ENCODE peak calls at places on chromosomes 7 and 10, in ten cellular contexts. One of them, this sample, is unnamed.

GRCh38 chr10:72523062-72523461 is 102.8 kb downstream of the MICU1 start:
- DNase-seq in activated CD4-positive, alpha-beta T cell treated with anti-CD3 and anti-CD28 coated beads, Interleukin-2, amount 50 U/mL, for 48 hours: no peak
- DNase-seq in CD4-positive, alpha-beta T cell: no peak
- DNase-seq in naive thymus-derived CD8-positive, alpha-beta T cell: no peak
- DNase-seq in stimulated activated CD8-positive, alpha-beta memory T cell treated with anti-CD3 and anti-CD28 coated beads, Interleukin-7, amount 100 ng/mL, for 4 hours: no peak
- DNase-seq in A549: no peak
- DNase-seq in activated naive CD4-positive, alpha-beta T cell: no peak
- DNase-seq in NCI-H748 treated with DMSO at 0.1 percent for 48 hours: no peak
- DNase-seq in GM12892: no peak
- DNase-seq in ACHN: no peak
- DNase-seq in this sample: no peak

GRCh38 chr7:134513169-134513752 is 14.1 kb upstream of the AKR1B10 start:
- DNase-seq in activated naive CD4-positive, alpha-beta T cell: no peak
- DNase-seq in GM12892: peak; percentile 9
- DNase-seq in ACHN: peak; percentile 76
- DNase-seq in stimulated activated CD8-positive, alpha-beta memory T cell treated with anti-CD3 and anti-CD28 coated beads, Interleukin-7, amount 100 ng/mL, for 4 hours: no peak
- DNase-seq in naive thymus-derived CD8-positive, alpha-beta T cell: no peak
- DNase-seq in CD4-positive, alpha-beta T cell: no peak
- DNase-seq in A549: peak; percentile 75
- DNase-seq in activated CD4-positive, alpha-beta T cell treated with anti-CD3 and anti-CD28 coated beads, Interleukin-2, amount 50 U/mL, for 48 hours: peak; percentile 34
- DNase-seq in NCI-H748 treated with DMSO at 0.1 percent for 48 hours: peak; percentile 20
- DNase-seq in this sample: no peak

GRCh38 chr7:39044489-39044888 is 66.8 kb downstream of the POU6F2 start:
- DNase-seq in NCI-H748 treated with DMSO at 0.1 percent for 48 hours: no peak
- DNase-seq in activated naive CD4-positive, alpha-beta T cell: no peak
- DNase-seq in naive thymus-derived CD8-positive, alpha-beta T cell: no peak
- DNase-seq in A549: no peak
- DNase-seq in GM12892: no peak
- DNase-seq in stimulated activated CD8-positive, alpha-beta memory T cell treated with anti-CD3 and anti-CD28 coated beads, Interleukin-7, amount 100 ng/mL, for 4 hours: no peak
- DNase-seq in CD4-positive, alpha-beta T cell: no peak
- DNase-seq in activated CD4-positive, alpha-beta T cell treated with anti-CD3 and anti-CD28 coated beads, Interleukin-2, amount 50 U/mL, for 48 hours: no peak
- DNase-seq in ACHN: no peak
- DNase-seq in this sample: no peak

GRCh38 chr7:30528779-30529178 is 24.1 kb upstream of the GGCT start:
- DNase-seq in GM12892: no peak
- DNase-seq in activated naive CD4-positive, alpha-beta T cell: no peak
- DNase-seq in CD4-positive, alpha-beta T cell: no peak
- DNase-seq in A549: no peak
- DNase-seq in activated CD4-positive, alpha-beta T cell treated with anti-CD3 and anti-CD28 coated beads, Interleukin-2, amount 50 U/mL, for 48 hours: no peak
- DNase-seq in ACHN: no peak
- DNase-seq in naive thymus-derived CD8-positive, alpha-beta T cell: no peak
- DNase-seq in NCI-H748 treated with DMSO at 0.1 percent for 48 hours: no peak
- DNase-seq in stimulated activated CD8-positive, alpha-beta memory T cell treated with anti-CD3 and anti-CD28 coated beads, Interleukin-7, amount 100 ng/mL, for 4 hours: no peak
- DNase-seq in this sample: no peak

GRCh38 chr10:128069351-128070051 is 56.7 kb downstream of the MKI67 start:
- DNase-seq in NCI-H748 treated with DMSO at 0.1 percent for 48 hours: peak; percentile 32
- DNase-seq in GM12892: peak; percentile 76
- DNase-seq in ACHN: peak; percentile 65
- DNase-seq in A549: peak; percentile 70
- DNase-seq in CD4-positive, alpha-beta T cell: peak; percentile 74
- DNase-seq in naive thymus-derived CD8-positive, alpha-beta T cell: peak; percentile 56
- DNase-seq in stimulated activated CD8-positive, alpha-beta memory T cell treated with anti-CD3 and anti-CD28 coated beads, Interleukin-7, amount 100 ng/mL, for 4 hours: peak; percentile 64
- DNase-seq in activated CD4-positive, alpha-beta T cell treated with anti-CD3 and anti-CD28 coated beads, Interleukin-2, amount 50 U/mL, for 48 hours: peak; percentile 81
- DNase-seq in activated naive CD4-positive, alpha-beta T cell: peak; percentile 68
- DNase-seq in this sample: peak; percentile 6

GRCh38 chr7:42876182-42877068 is 35.4 kb downstream of the C7orf25 start:
- DNase-seq in activated naive CD4-positive, alpha-beta T cell: no peak
- DNase-seq in A549: peak; percentile 58
- DNase-seq in activated CD4-positive, alpha-beta T cell treated with anti-CD3 and anti-CD28 coated beads, Interleukin-2, amount 50 U/mL, for 48 hours: peak; percentile 75
- DNase-seq in GM12892: no peak
- DNase-seq in ACHN: peak; percentile 79
- DNase-seq in CD4-positive, alpha-beta T cell: peak; percentile 26
- DNase-seq in stimulated activated CD8-positive, alpha-beta memory T cell treated with anti-CD3 and anti-CD28 coated beads, Interleukin-7, amount 100 ng/mL, for 4 hours: no peak
- DNase-seq in NCI-H748 treated with DMSO at 0.1 percent for 48 hours: no peak
- DNase-seq in naive thymus-derived CD8-positive, alpha-beta T cell: no peak
- DNase-seq in this sample: peak; percentile 25

GRCh38 chr10:22321831-22322662 is 1.1 kb downstream of the BMI1 start:
- DNase-seq in activated CD4-positive, alpha-beta T cell treated with anti-CD3 and anti-CD28 coated beads, Interleukin-2, amount 50 U/mL, for 48 hours: no peak
- DNase-seq in GM12892: no peak
- DNase-seq in A549: peak; percentile 32
- DNase-seq in naive thymus-derived CD8-positive, alpha-beta T cell: no peak
- DNase-seq in ACHN: no peak
- DNase-seq in stimulated activated CD8-positive, alpha-beta memory T cell treated with anti-CD3 and anti-CD28 coated beads, Interleukin-7, amount 100 ng/mL, for 4 hours: peak; percentile 16
- DNase-seq in activated naive CD4-positive, alpha-beta T cell: no peak
- DNase-seq in NCI-H748 treated with DMSO at 0.1 percent for 48 hours: no peak
- DNase-seq in CD4-positive, alpha-beta T cell: no peak
- DNase-seq in this sample: no peak

GRCh38 chr7:131027287-131027773 is 293.3 kb upstream of the KLF14 start:
- DNase-seq in ACHN: no peak
- DNase-seq in A549: no peak
- DNase-seq in naive thymus-derived CD8-positive, alpha-beta T cell: no peak
- DNase-seq in CD4-positive, alpha-beta T cell: no peak
- DNase-seq in GM12892: no peak
- DNase-seq in NCI-H748 treated with DMSO at 0.1 percent for 48 hours: no peak
- DNase-seq in stimulated activated CD8-positive, alpha-beta memory T cell treated with anti-CD3 and anti-CD28 coated beads, Interleukin-7, amount 100 ng/mL, for 4 hours: no peak
- DNase-seq in activated CD4-positive, alpha-beta T cell treated with anti-CD3 and anti-CD28 coated beads, Interleukin-2, amount 50 U/mL, for 48 hours: peak; percentile 57
- DNase-seq in activated naive CD4-positive, alpha-beta T cell: no peak
- DNase-seq in this sample: no peak

GRCh38 chr10:133608855-133609254 is 17.7 kb downstream of the FRG2B start:
- DNase-seq in activated naive CD4-positive, alpha-beta T cell: no peak
- DNase-seq in CD4-positive, alpha-beta T cell: no peak
- DNase-seq in A549: peak; percentile 25
- DNase-seq in naive thymus-derived CD8-positive, alpha-beta T cell: no peak
- DNase-seq in activated CD4-positive, alpha-beta T cell treated with anti-CD3 and anti-CD28 coated beads, Interleukin-2, amount 50 U/mL, for 48 hours: no peak
- DNase-seq in GM12892: no peak
- DNase-seq in ACHN: peak; percentile 56
- DNase-seq in NCI-H748 treated with DMSO at 0.1 percent for 48 hours: no peak
- DNase-seq in stimulated activated CD8-positive, alpha-beta memory T cell treated with anti-CD3 and anti-CD28 coated beads, Interleukin-7, amount 100 ng/mL, for 4 hours: no peak
- DNase-seq in this sample: peak; percentile 19

GRCh38 chr10:111113961-111114830 is 37.4 kb downstream of the ADRA2A start:
- DNase-seq in A549: no peak
- DNase-seq in CD4-positive, alpha-beta T cell: no peak
- DNase-seq in GM12892: no peak
- DNase-seq in stimulated activated CD8-positive, alpha-beta memory T cell treated with anti-CD3 and anti-CD28 coated beads, Interleukin-7, amount 100 ng/mL, for 4 hours: no peak
- DNase-seq in ACHN: no peak
- DNase-seq in activated CD4-positive, alpha-beta T cell treated with anti-CD3 and anti-CD28 coated beads, Interleukin-2, amount 50 U/mL, for 48 hours: no peak
- DNase-seq in naive thymus-derived CD8-positive, alpha-beta T cell: no peak
- DNase-seq in activated naive CD4-positive, alpha-beta T cell: no peak
- DNase-seq in NCI-H748 treated with DMSO at 0.1 percent for 48 hours: no peak
- DNase-seq in this sample: no peak

GRCh38 chr10:92773776-92774175 is 74.5 kb upstream of the EXOC6 start:
- DNase-seq in ACHN: no peak
- DNase-seq in GM12892: no peak
- DNase-seq in activated CD4-positive, alpha-beta T cell treated with anti-CD3 and anti-CD28 coated beads, Interleukin-2, amount 50 U/mL, for 48 hours: no peak
- DNase-seq in NCI-H748 treated with DMSO at 0.1 percent for 48 hours: no peak
- DNase-seq in naive thymus-derived CD8-positive, alpha-beta T cell: no peak
- DNase-seq in activated naive CD4-positive, alpha-beta T cell: no peak
- DNase-seq in stimulated activated CD8-positive, alpha-beta memory T cell treated with anti-CD3 and anti-CD28 coated beads, Interleukin-7, amount 100 ng/mL, for 4 hours: no peak
- DNase-seq in A549: no peak
- DNase-seq in CD4-positive, alpha-beta T cell: no peak
- DNase-seq in this sample: no peak

GRCh38 chr10:34538291-34538829 is 276.7 kb downstream of the PARD3 start:
- DNase-seq in NCI-H748 treated with DMSO at 0.1 percent for 48 hours: no peak
- DNase-seq in GM12892: no peak
- DNase-seq in stimulated activated CD8-positive, alpha-beta memory T cell treated with anti-CD3 and anti-CD28 coated beads, Interleukin-7, amount 100 ng/mL, for 4 hours: no peak
- DNase-seq in A549: peak; percentile 45
- DNase-seq in CD4-positive, alpha-beta T cell: no peak
- DNase-seq in naive thymus-derived CD8-positive, alpha-beta T cell: no peak
- DNase-seq in activated CD4-positive, alpha-beta T cell treated with anti-CD3 and anti-CD28 coated beads, Interleukin-2, amount 50 U/mL, for 48 hours: no peak
- DNase-seq in ACHN: peak; percentile 11
- DNase-seq in activated naive CD4-positive, alpha-beta T cell: no peak
- DNase-seq in this sample: no peak

GRCh38 chr10:61500460-61500859 is 47.3 kb upstream of the TMEM26 start:
- DNase-seq in activated naive CD4-positive, alpha-beta T cell: no peak
- DNase-seq in A549: no peak
- DNase-seq in ACHN: no peak
- DNase-seq in CD4-positive, alpha-beta T cell: no peak
- DNase-seq in stimulated activated CD8-positive, alpha-beta memory T cell treated with anti-CD3 and anti-CD28 coated beads, Interleukin-7, amount 100 ng/mL, for 4 hours: no peak
- DNase-seq in NCI-H748 treated with DMSO at 0.1 percent for 48 hours: no peak
- DNase-seq in activated CD4-positive, alpha-beta T cell treated with anti-CD3 and anti-CD28 coated beads, Interleukin-2, amount 50 U/mL, for 48 hours: no peak
- DNase-seq in GM12892: no peak
- DNase-seq in naive thymus-derived CD8-positive, alpha-beta T cell: no peak
- DNase-seq in this sample: no peak

GRCh38 chr7:36637417-36637816 is 86.9 kb downstream of the AOAH start:
- DNase-seq in stimulated activated CD8-positive, alpha-beta memory T cell treated with anti-CD3 and anti-CD28 coated beads, Interleukin-7, amount 100 ng/mL, for 4 hours: no peak
- DNase-seq in NCI-H748 treated with DMSO at 0.1 percent for 48 hours: no peak
- DNase-seq in ACHN: no peak
- DNase-seq in naive thymus-derived CD8-positive, alpha-beta T cell: no peak
- DNase-seq in activated CD4-positive, alpha-beta T cell treated with anti-CD3 and anti-CD28 coated beads, Interleukin-2, amount 50 U/mL, for 48 hours: no peak
- DNase-seq in GM12892: no peak
- DNase-seq in activated naive CD4-positive, alpha-beta T cell: no peak
- DNase-seq in CD4-positive, alpha-beta T cell: no peak
- DNase-seq in A549: no peak
- DNase-seq in this sample: no peak

GRCh38 chr10:114274616-114275453 is 35.8 kb downstream of the VWA2 start:
- DNase-seq in activated CD4-positive, alpha-beta T cell treated with anti-CD3 and anti-CD28 coated beads, Interleukin-2, amount 50 U/mL, for 48 hours: no peak
- DNase-seq in CD4-positive, alpha-beta T cell: no peak
- DNase-seq in activated naive CD4-positive, alpha-beta T cell: no peak
- DNase-seq in GM12892: no peak
- DNase-seq in ACHN: no peak
- DNase-seq in A549: no peak
- DNase-seq in NCI-H748 treated with DMSO at 0.1 percent for 48 hours: no peak
- DNase-seq in stimulated activated CD8-positive, alpha-beta memory T cell treated with anti-CD3 and anti-CD28 coated beads, Interleukin-7, amount 100 ng/mL, for 4 hours: no peak
- DNase-seq in naive thymus-derived CD8-positive, alpha-beta T cell: no peak
- DNase-seq in this sample: no peak

GRCh38 chr7:157529768-157530560 is 193.2 kb downstream of the DNAJB6 start:
- DNase-seq in CD4-positive, alpha-beta T cell: no peak
- DNase-seq in activated CD4-positive, alpha-beta T cell treated with anti-CD3 and anti-CD28 coated beads, Interleukin-2, amount 50 U/mL, for 48 hours: no peak
- DNase-seq in GM12892: no peak
- DNase-seq in naive thymus-derived CD8-positive, alpha-beta T cell: no peak
- DNase-seq in NCI-H748 treated with DMSO at 0.1 percent for 48 hours: no peak
- DNase-seq in A549: no peak
- DNase-seq in stimulated activated CD8-positive, alpha-beta memory T cell treated with anti-CD3 and anti-CD28 coated beads, Interleukin-7, amount 100 ng/mL, for 4 hours: no peak
- DNase-seq in activated naive CD4-positive, alpha-beta T cell: no peak
- DNase-seq in ACHN: no peak
- DNase-seq in this sample: no peak

GRCh38 chr7:155754165-155754564 is 58.1 kb downstream of the SHH start:
- DNase-seq in A549: no peak
- DNase-seq in CD4-positive, alpha-beta T cell: no peak
- DNase-seq in activated naive CD4-positive, alpha-beta T cell: no peak
- DNase-seq in GM12892: no peak
- DNase-seq in naive thymus-derived CD8-positive, alpha-beta T cell: no peak
- DNase-seq in activated CD4-positive, alpha-beta T cell treated with anti-CD3 and anti-CD28 coated beads, Interleukin-2, amount 50 U/mL, for 48 hours: no peak
- DNase-seq in stimulated activated CD8-positive, alpha-beta memory T cell treated with anti-CD3 and anti-CD28 coated beads, Interleukin-7, amount 100 ng/mL, for 4 hours: no peak
- DNase-seq in ACHN: no peak
- DNase-seq in NCI-H748 treated with DMSO at 0.1 percent for 48 hours: no peak
- DNase-seq in this sample: no peak

GRCh38 chr7:156892086-156892800 is 740 bp downstream of the LMBR1 start:
- DNase-seq in activated CD4-positive, alpha-beta T cell treated with anti-CD3 and anti-CD28 coated beads, Interleukin-2, amount 50 U/mL, for 48 hours: peak; percentile 52
- DNase-seq in GM12892: peak; percentile 41
- DNase-seq in activated naive CD4-positive, alpha-beta T cell: peak; percentile 35
- DNase-seq in NCI-H748 treated with DMSO at 0.1 percent for 48 hours: peak; percentile 45
- DNase-seq in A549: peak; percentile 63
- DNase-seq in ACHN: peak; percentile 68
- DNase-seq in naive thymus-derived CD8-positive, alpha-beta T cell: peak; percentile 61
- DNase-seq in stimulated activated CD8-positive, alpha-beta memory T cell treated with anti-CD3 and anti-CD28 coated beads, Interleukin-7, amount 100 ng/mL, for 4 hours: peak; percentile 66
- DNase-seq in CD4-positive, alpha-beta T cell: peak; percentile 54
- DNase-seq in this sample: peak; percentile 51

GRCh38 chr7:87110778-87111177 is 41.5 kb upstream of the DMTF1 start:
- DNase-seq in NCI-H748 treated with DMSO at 0.1 percent for 48 hours: no peak
- DNase-seq in activated CD4-positive, alpha-beta T cell treated with anti-CD3 and anti-CD28 coated beads, Interleukin-2, amount 50 U/mL, for 48 hours: no peak
- DNase-seq in activated naive CD4-positive, alpha-beta T cell: no peak
- DNase-seq in GM12892: no peak
- DNase-seq in naive thymus-derived CD8-positive, alpha-beta T cell: no peak
- DNase-seq in stimulated activated CD8-positive, alpha-beta memory T cell treated with anti-CD3 and anti-CD28 coated beads, Interleukin-7, amount 100 ng/mL, for 4 hours: no peak
- DNase-seq in CD4-positive, alpha-beta T cell: no peak
- DNase-seq in A549: peak; percentile 16
- DNase-seq in ACHN: no peak
- DNase-seq in this sample: no peak

GRCh38 chr10:100401631-100402328 is 54.7 kb downstream of the SCD start:
- DNase-seq in activated CD4-positive, alpha-beta T cell treated with anti-CD3 and anti-CD28 coated beads, Interleukin-2, amount 50 U/mL, for 48 hours: no peak
- DNase-seq in NCI-H748 treated with DMSO at 0.1 percent for 48 hours: no peak
- DNase-seq in CD4-positive, alpha-beta T cell: no peak
- DNase-seq in stimulated activated CD8-positive, alpha-beta memory T cell treated with anti-CD3 and anti-CD28 coated beads, Interleukin-7, amount 100 ng/mL, for 4 hours: no peak
- DNase-seq in activated naive CD4-positive, alpha-beta T cell: no peak
- DNase-seq in GM12892: no peak
- DNase-seq in ACHN: no peak
- DNase-seq in naive thymus-derived CD8-positive, alpha-beta T cell: no peak
- DNase-seq in A549: no peak
- DNase-seq in this sample: no peak

GRCh38 chr7:7770228-7770627 is 51.8 kb upstream of the RPA3 start:
- DNase-seq in CD4-positive, alpha-beta T cell: no peak
- DNase-seq in activated naive CD4-positive, alpha-beta T cell: no peak
- DNase-seq in A549: no peak
- DNase-seq in GM12892: no peak
- DNase-seq in NCI-H748 treated with DMSO at 0.1 percent for 48 hours: no peak
- DNase-seq in ACHN: no peak
- DNase-seq in naive thymus-derived CD8-positive, alpha-beta T cell: no peak
- DNase-seq in activated CD4-positive, alpha-beta T cell treated with anti-CD3 and anti-CD28 coated beads, Interleukin-2, amount 50 U/mL, for 48 hours: no peak
- DNase-seq in stimulated activated CD8-positive, alpha-beta memory T cell treated with anti-CD3 and anti-CD28 coated beads, Interleukin-7, amount 100 ng/mL, for 4 hours: no peak
- DNase-seq in this sample: no peak

GRCh38 chr10:124917939-124918830 is 23.7 kb upstream of the ZRANB1 start:
- DNase-seq in GM12892: no peak
- DNase-seq in A549: no peak
- DNase-seq in ACHN: peak; percentile 54
- DNase-seq in activated CD4-positive, alpha-beta T cell treated with anti-CD3 and anti-CD28 coated beads, Interleukin-2, amount 50 U/mL, for 48 hours: peak; percentile 3
- DNase-seq in naive thymus-derived CD8-positive, alpha-beta T cell: peak; percentile 2
- DNase-seq in activated naive CD4-positive, alpha-beta T cell: no peak
- DNase-seq in stimulated activated CD8-positive, alpha-beta memory T cell treated with anti-CD3 and anti-CD28 coated beads, Interleukin-7, amount 100 ng/mL, for 4 hours: no peak
- DNase-seq in CD4-positive, alpha-beta T cell: no peak
- DNase-seq in NCI-H748 treated with DMSO at 0.1 percent for 48 hours: no peak
- DNase-seq in this sample: no peak

GRCh38 chr7:11207565-11207964 is 233.9 kb downstream of the PHF14 start:
- DNase-seq in A549: peak; percentile 13
- DNase-seq in ACHN: no peak
- DNase-seq in NCI-H748 treated with DMSO at 0.1 percent for 48 hours: no peak
- DNase-seq in GM12892: no peak
- DNase-seq in naive thymus-derived CD8-positive, alpha-beta T cell: no peak
- DNase-seq in stimulated activated CD8-positive, alpha-beta memory T cell treated with anti-CD3 and anti-CD28 coated beads, Interleukin-7, amount 100 ng/mL, for 4 hours: no peak
- DNase-seq in activated CD4-positive, alpha-beta T cell treated with anti-CD3 and anti-CD28 coated beads, Interleukin-2, amount 50 U/mL, for 48 hours: no peak
- DNase-seq in activated naive CD4-positive, alpha-beta T cell: no peak
- DNase-seq in CD4-positive, alpha-beta T cell: no peak
- DNase-seq in this sample: no peak

GRCh38 chr7:130732980-130733865 is 784 bp downstream of the KLF14 start:
- DNase-seq in CD4-positive, alpha-beta T cell: peak; percentile 5
- DNase-seq in activated CD4-positive, alpha-beta T cell treated with anti-CD3 and anti-CD28 coated beads, Interleukin-2, amount 50 U/mL, for 48 hours: peak; percentile 25
- DNase-seq in activated naive CD4-positive, alpha-beta T cell: no peak
- DNase-seq in A549: peak; percentile 9
- DNase-seq in naive thymus-derived CD8-positive, alpha-beta T cell: no peak
- DNase-seq in stimulated activated CD8-positive, alpha-beta memory T cell treated with anti-CD3 and anti-CD28 coated beads, Interleukin-7, amount 100 ng/mL, for 4 hours: peak; percentile 20
- DNase-seq in ACHN: peak; percentile 42
- DNase-seq in GM12892: peak; percentile 50
- DNase-seq in NCI-H748 treated with DMSO at 0.1 percent for 48 hours: no peak
- DNase-seq in this sample: peak; percentile 34